ENCODE peak calls at places on chromosomes 16 and 17, in five cellular contexts. W is gastrocnemius medialis; H is CD8-positive, alpha-beta T cell; D is uterus; O is AG04449. B is an unnamed sample.

GRCh38 chr17:78844301-78845005 is 3.8 kb upstream of the USP36 start:
- DNase-seq in D (no peak), W (no peak), O (no peak), H (no peak), B (no peak)

GRCh38 chr17:68732301-68732749 is 131.2 kb upstream of the FAM20A start:
- DNase-seq in H (no peak), D (no peak), W (no peak), O (no peak), B (no peak)

GRCh38 chr17:82217120-82217529 is 4.5 kb upstream of the CCDC57 start:
- DNase-seq in O (no peak), D (no peak), H (no peak), W (peak), B (no peak)

GRCh38 chr16:57042157-57043111 is 49.9 kb upstream of the CPNE2 start:
- DNase-seq in H (no peak), D (no peak), O (no peak), W (no peak), B (no peak)

GRCh38 chr16:77327717-77328116 is 107.1 kb downstream of the ADAMTS18 start:
- DNase-seq in O (no peak), W (no peak), D (no peak), H (no peak), B (no peak)

GRCh38 chr17:42171831-42172230 is 9.1 kb downstream of the KCNH4 start:
- DNase-seq in H (no peak), W (no peak), D (no peak), O (no peak), B (no peak)

GRCh38 chr17:68101992-68102758 is 66.6 kb downstream of the KPNA2 start:
- DNase-seq in W (no peak), O (no peak), H (no peak), D (peak), B (no peak)

GRCh38 chr16:53433930-53434435 is 288 bp upstream of the RBL2 start:
- DNase-seq in O (no peak), H (peak), W (no peak), D (peak), B (peak)

GRCh38 chr16:2846511-2847310 is 11.3 kb downstream of the PRSS22 start:
- DNase-seq in W (no peak), H (no peak), D (no peak), O (no peak), B (no peak)

GRCh38 chr17:41919165-41919817 is 540 bp upstream of the ACLY start:
- DNase-seq in H (no peak), W (no peak), D (no peak), O (no peak), B (no peak)

GRCh38 chr17:32807577-32807976 is 69.3 kb downstream of the MYO1D start:
- DNase-seq in O (no peak), D (no peak), H (no peak), W (no peak), B (no peak)

GRCh38 chr16:17691621-17692231 is 221.0 kb upstream of the XYLT1 start:
- DNase-seq in H (no peak), D (no peak), W (no peak), O (no peak), B (no peak)

GRCh38 chr16:68524069-68524820 is 14.8 kb upstream of the ZFP90 start:
- DNase-seq in W (no peak), O (no peak), H (no peak), D (no peak), B (no peak)

GRCh38 chr17:9115446-9116265 is 94.3 kb downstream of the NTN1 start:
- DNase-seq in W (peak), D (peak), H (no peak), O (no peak), B (peak)

GRCh38 chr17:79192503-79193500 is 118.2 kb downstream of the ENGASE start:
- DNase-seq in W (no peak), O (no peak), D (no peak), H (no peak), B (no peak)

GRCh38 chr17:8003594-8004181 is 1.3 kb downstream of the GUCY2D start:
- DNase-seq in O (no peak), H (no peak), D (no peak), W (no peak), B (no peak)

GRCh38 chr16:1105888-1106620 is 10.0 kb upstream of the C1QTNF8 start:
- DNase-seq in D (peak), O (no peak), H (peak), W (no peak), B (no peak)

GRCh38 chr16:8646271-8646670 is 24.8 kb downstream of the METTL22 start:
- DNase-seq in H (no peak), O (no peak), D (no peak), W (no peak), B (no peak)

GRCh38 chr16:85601730-85602401 is 11.3 kb upstream of the GSE1 start:
- DNase-seq in W (no peak), O (no peak), D (no peak), H (no peak), B (no peak)

GRCh38 chr17:27442702-27443101 is 13.5 kb upstream of the KSR1 start:
- DNase-seq in O (no peak), W (no peak), H (no peak), D (no peak), B (no peak)

GRCh38 chr17:527247-527646 is 174.6 kb upstream of the RPH3AL start:
- DNase-seq in D (no peak), W (no peak), H (no peak), O (no peak), B (no peak)

GRCh38 chr17:39903158-39903884 is 15.1 kb downstream of the GSDMB start:
- DNase-seq in D (no peak), W (no peak), O (no peak), H (no peak), B (peak)

GRCh38 chr17:34843682-34844081 is 117.6 kb downstream of the CCT6B start:
- DNase-seq in H (no peak), O (no peak), W (no peak), D (no peak), B (no peak)

GRCh38 chr16:85649978-85650863 is 37.1 kb downstream of the GSE1 start:
- DNase-seq in H (no peak), D (no peak), O (no peak), W (no peak), B (no peak)

GRCh38 chr17:60442271-60443201 is 20.2 kb downstream of the CHCT1 start:
- DNase-seq in D (no peak), W (no peak), O (no peak), H (no peak), B (no peak)

GRCh38 chr17:80630721-80631120 is 86.1 kb downstream of the RPTOR start:
- DNase-seq in O (no peak), W (no peak), D (no peak), H (no peak), B (no peak)

GRCh38 chr16:10676284-10676683 is 18.4 kb downstream of the TEKT5 start:
- DNase-seq in H (no peak), W (no peak), O (no peak), D (no peak), B (no peak)

GRCh38 chr17:5819396-5819795 is 235.1 kb upstream of the NLRP1 start:
- DNase-seq in O (no peak), D (no peak), W (no peak), H (no peak), B (no peak)

GRCh38 chr17:70871180-70871818 is 702.0 kb downstream of the KCNJ2 start:
- DNase-seq in W (no peak), O (no peak), H (no peak), D (no peak), B (no peak)

GRCh38 chr16:75038036-75038959 is 39.5 kb downstream of the ZNRF1 start:
- DNase-seq in W (no peak), O (no peak), D (no peak), H (no peak), B (no peak)

GRCh38 chr17:70187383-70187782 is 18.1 kb downstream of the KCNJ2 start:
- DNase-seq in W (no peak), D (no peak), O (no peak), H (no peak), B (no peak)

GRCh38 chr17:30517786-30518185 is 40.6 kb downstream of the GOSR1 start:
- DNase-seq in D (no peak), H (no peak), O (no peak), W (no peak), B (no peak)

GRCh38 chr16:53948734-53949430 is 244.9 kb downstream of the FTO start:
- DNase-seq in W (no peak), D (no peak), O (no peak), H (no peak), B (no peak)

GRCh38 chr17:28751600-28752366 is 8.0 kb downstream of the TRAF4 start:
- DNase-seq in H (no peak), D (no peak), W (no peak), O (no peak), B (no peak)

GRCh38 chr16:79764415-79765149 is 164.0 kb upstream of the MAF start:
- DNase-seq in H (no peak), D (no peak), W (no peak), O (no peak), B (no peak)

DNA sequence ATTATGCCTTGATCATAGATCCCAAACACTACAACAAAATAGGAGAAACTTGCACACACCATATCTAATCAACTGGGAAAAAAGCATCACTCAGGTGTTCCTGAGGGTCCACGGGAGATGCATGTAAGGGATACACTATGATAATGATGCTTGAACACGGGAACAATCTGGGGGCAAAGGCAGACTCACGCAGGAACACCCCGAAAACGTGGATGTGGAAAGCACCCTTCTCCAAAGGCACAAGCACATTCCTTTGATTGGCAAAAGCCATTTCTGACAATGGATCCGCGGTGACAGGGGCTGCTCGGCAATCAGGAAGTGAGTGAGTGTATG is 1.3 kb downstream of the ZNF652 start:
- DNase-seq in O (no peak), W (no peak), H (no peak), D (no peak), B (no peak)
- H3K4me3 ChIP-seq in O (peak), W (peak), H (peak), D (peak), B (peak)

GRCh38 chr16:89573826-89574680 is 1.5 kb upstream of the CPNE7 start:
- DNase-seq in W (no peak), D (no peak), O (no peak), H (no peak), B (no peak)

GRCh38 chr16:89576173-89577054 is 856 bp downstream of the CPNE7 start:
- DNase-seq in H (no peak), W (no peak), O (no peak), D (no peak), B (no peak)

GRCh38 chr16:89572478-89573205 is 2.9 kb upstream of the CPNE7 start:
- DNase-seq in O (no peak), W (no peak), H (no peak), D (no peak), B (no peak)

GRCh38 chr16:89575247-89576172 is at the start of gene CPNE7:
- DNase-seq in D (no peak), O (no peak), W (no peak), H (no peak), B (no peak)

GRCh38 chr16:89574681-89575246 is 794 bp upstream of the CPNE7 start:
- DNase-seq in D (no peak), H (no peak), W (no peak), O (no peak), B (no peak)
- H3K4me3 ChIP-seq in D (no peak), H (peak), W (no peak), O (peak), B (peak)

GRCh38 chr17:64506201-64506575 is at the start of gene DDX5:
- DNase-seq in D (peak), O (peak), W (peak), H (peak), B (peak)

GRCh38 chr17:64505320-64506200 is 529 bp downstream of the DDX5 start:
- DNase-seq in D (peak), H (peak), O (no peak), W (peak), B (peak)

GRCh38 chr17:64503341-64503740 is 2.7 kb downstream of the DDX5 start:
- DNase-seq in D (no peak), H (no peak), W (no peak), O (no peak), B (no peak)

GRCh38 chr17:64503821-64504768 is 2.0 kb downstream of the DDX5 start:
- DNase-seq in W (no peak), H (no peak), D (no peak), O (no peak), B (no peak)

DNA sequence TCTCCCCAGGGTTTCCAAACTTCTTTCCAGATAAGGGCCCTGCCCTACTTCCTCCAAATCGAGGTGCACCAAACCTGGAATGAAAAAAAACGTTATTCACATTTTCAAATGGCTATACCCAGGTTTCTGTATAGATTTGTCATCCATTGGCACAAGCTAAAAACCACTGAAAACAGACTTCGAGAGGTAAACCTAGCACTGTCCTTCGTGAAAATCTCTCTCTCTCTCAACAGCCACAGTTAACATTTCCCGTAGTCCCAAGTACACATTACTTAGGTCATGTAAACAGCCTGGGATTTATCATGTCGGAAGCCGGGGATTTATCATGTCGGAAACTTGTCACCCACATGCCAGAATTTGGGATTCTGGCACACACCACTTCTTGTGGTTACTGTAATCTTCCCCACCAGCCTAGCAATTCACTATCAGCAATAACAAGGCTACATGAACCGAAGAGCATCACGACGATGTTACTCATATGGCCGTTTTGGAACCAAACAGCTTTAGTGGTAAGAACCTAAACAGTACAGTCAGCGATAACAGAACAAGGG is 1.2 kb downstream of the DDX5 start:
- DNase-seq in O (no peak), W (no peak), D (peak), H (no peak), B (no peak)
- H3K4me3 ChIP-seq in O (peak), W (peak), D (peak), H (peak), B (peak)

GRCh38 chr17:47953945-47954344 is 3.7 kb downstream of the PRR15L start:
- DNase-seq in H (no peak), D (no peak), O (no peak), W (no peak), B (no peak)

GRCh38 chr17:47956818-47957590 is 679 bp downstream of the PRR15L start:
- DNase-seq in O (no peak), D (no peak), W (no peak), H (no peak), B (no peak)

GRCh38 chr17:47957591-47958490 is at the start of gene PRR15L:
- DNase-seq in O (no peak), H (no peak), D (no peak), W (no peak), B (no peak)

GRCh38 chr17:47952181-47953021 is 5.3 kb downstream of the PRR15L start:
- DNase-seq in H (no peak), W (no peak), D (no peak), O (no peak), B (no peak)

DNA sequence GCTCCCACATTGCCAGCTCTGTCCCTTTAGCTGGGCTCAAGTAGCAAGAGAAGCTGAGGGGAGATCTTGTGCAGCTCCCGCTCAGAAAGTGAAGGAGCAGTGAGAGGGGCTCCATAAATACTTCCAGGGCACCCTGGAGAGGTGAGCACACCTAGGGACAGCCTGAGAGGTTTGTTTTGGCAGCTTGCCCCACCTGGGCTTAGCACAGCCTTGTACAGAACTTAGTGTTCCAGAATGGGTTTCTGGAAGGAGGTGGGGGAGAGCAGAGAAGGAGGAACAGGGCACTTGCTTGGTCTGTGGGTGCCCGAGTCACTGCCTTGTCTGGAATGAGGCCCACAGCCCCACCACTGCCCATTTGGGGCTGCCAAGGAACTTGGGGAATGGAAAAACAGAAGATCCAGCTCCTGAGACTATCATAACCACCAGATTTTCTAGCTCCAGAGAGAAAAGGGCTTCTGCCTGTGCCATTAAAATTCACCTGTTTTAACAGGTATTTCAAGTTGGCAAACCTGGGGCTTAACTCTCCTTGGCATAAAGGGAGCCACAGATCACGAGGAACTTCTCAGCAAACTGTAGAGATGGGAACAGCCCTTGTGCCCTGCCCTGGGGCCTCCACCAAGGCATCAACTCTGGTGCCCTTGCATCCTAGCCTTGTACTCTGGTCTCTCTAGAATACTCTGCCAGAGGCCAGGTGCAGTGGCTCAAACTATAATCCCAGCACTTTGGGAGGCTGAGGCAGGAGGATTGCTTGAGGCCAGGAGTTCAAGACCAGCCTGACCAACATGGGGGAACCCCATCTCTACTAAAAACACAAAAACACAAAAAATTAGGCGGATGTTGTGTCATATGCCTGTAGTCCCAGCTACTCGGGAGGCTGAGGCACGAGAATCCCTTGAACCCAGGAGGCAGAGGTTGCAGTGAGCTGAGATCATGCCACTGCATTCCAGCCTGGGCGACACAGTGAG is 1.9 kb downstream of the PRR15L start:
- DNase-seq in D (no peak), O (no peak), H (no peak), W (no peak), B (no peak)
- H3K4me3 ChIP-seq in D (no peak), O (no peak), H (no peak), W (no peak), B (no peak)

DNA sequence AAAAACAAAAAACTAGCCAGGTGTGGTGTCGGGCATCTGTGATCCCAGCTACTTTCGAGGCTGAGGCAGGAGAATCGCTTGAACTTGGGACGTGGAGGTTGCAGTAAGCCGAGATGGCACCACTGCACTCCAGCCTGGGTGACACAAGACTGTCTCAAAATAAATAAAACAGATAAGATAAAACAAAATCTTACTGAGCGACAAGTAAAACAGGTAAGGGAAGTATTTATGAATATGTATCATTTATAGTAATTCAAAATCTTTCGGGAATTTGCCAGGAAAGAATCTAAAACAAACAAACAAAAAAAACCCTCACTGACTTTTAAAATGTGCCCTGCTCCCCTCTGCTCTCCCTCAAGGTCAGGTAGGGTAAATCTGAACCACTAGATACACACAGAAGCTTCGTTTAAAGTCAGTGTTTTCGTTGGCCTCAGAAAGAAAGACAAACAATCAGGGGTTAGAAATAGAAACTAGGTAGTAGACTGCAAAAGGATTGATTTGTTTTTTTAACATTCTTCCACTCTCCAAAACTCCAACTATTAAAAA is 2.1 kb downstream of the PRPSAP1 start:
- DNase-seq in W (no peak), H (no peak), D (no peak), O (no peak), B (no peak)
- H3K4me3 ChIP-seq in W (no peak), H (no peak), D (no peak), O (peak), B (no peak)

GRCh38 chr17:55846745-55847144 is 95.9 kb downstream of the PCTP start:
- DNase-seq in O (no peak), W (no peak), H (no peak), D (no peak), B (no peak)

DNA sequence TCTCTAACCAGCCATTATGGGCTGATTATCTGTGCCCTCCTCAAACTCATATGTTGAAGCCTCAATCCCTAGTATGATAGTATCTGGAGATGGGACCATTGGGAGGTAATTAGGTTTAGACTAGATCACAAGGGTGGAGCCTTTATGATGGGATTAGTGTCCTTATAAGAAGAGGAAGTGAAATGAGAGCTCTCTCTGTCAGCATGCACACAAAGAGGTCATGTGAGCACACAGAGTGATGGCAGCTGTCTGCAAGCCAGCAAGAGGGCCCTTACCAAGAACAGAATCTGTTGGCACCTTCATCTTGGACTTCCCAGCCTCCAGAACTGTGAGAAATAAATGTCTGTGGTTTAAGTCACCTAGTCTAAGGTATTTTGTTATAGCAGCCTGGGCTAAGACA is 101.9 kb downstream of the PCTP start:
- DNase-seq in H (no peak), D (no peak), W (no peak), O (no peak), B (no peak)
- H3K4me3 ChIP-seq in H (no peak), D (no peak), W (no peak), O (no peak), B (no peak)

GRCh38 chr16:67162439-67163163 is 1.9 kb upstream of the HSF4 start:
- DNase-seq in O (no peak), H (no peak), W (no peak), D (no peak), B (no peak)

GRCh38 chr16:67165121-67166034 is 833 bp downstream of the HSF4 start:
- DNase-seq in D (no peak), W (no peak), O (no peak), H (no peak), B (no peak)

GRCh38 chr16:67164599-67165061 is at the start of gene HSF4:
- DNase-seq in D (no peak), W (peak), O (no peak), H (no peak), B (no peak)

GRCh38 chr16:67163164-67163902 is 1.2 kb upstream of the HSF4 start:
- DNase-seq in W (peak), D (no peak), O (no peak), H (no peak), B (no peak)

GRCh38 chr16:67163903-67164558 is 514 bp upstream of the HSF4 start:
- DNase-seq in H (no peak), D (no peak), W (no peak), O (no peak), B (no peak)
- H3K4me3 ChIP-seq in H (peak), D (peak), W (peak), O (peak), B (peak)

B was measured in right atrium auricular region.